ENCODE peak calls at places on chromosomes 6 and 20, in nine cellular contexts. One of them, this sample, is unnamed.

GRCh38 chr20:31605031-31605901 is at the start of gene ID1:
- DNase-seq in RPMI7951: peak
- DNase-seq in PC-3: peak
- DNase-seq in stomach: peak
- DNase-seq in T-helper 2 cell: peak
- DNase-seq in AG08395: peak
- DNase-seq in COLO829: peak
- DNase-seq in activated T-helper 1 cell treated with Interleukin-2 at 50 U/mL for 16 hours: peak
- DNase-seq in HEK293T: peak
- DNase-seq in this sample: peak

GRCh38 chr20:31602779-31603441 is 2.2 kb upstream of the ID1 start:
- DNase-seq in PC-3: peak
- DNase-seq in AG08395: peak
- DNase-seq in COLO829: no peak
- DNase-seq in HEK293T: no peak
- DNase-seq in stomach: peak
- DNase-seq in activated T-helper 1 cell treated with Interleukin-2 at 50 U/mL for 16 hours: no peak
- DNase-seq in T-helper 2 cell: no peak
- DNase-seq in RPMI7951: peak
- DNase-seq in this sample: peak

GRCh38 chr6:13600036-13600435 is 15.1 kb upstream of the NOL7 start:
- DNase-seq in PC-3: no peak
- DNase-seq in stomach: no peak
- DNase-seq in RPMI7951: no peak
- DNase-seq in AG08395: no peak
- DNase-seq in T-helper 2 cell: no peak
- DNase-seq in HEK293T: no peak
- DNase-seq in COLO829: no peak
- DNase-seq in activated T-helper 1 cell treated with Interleukin-2 at 50 U/mL for 16 hours: no peak
- DNase-seq in this sample: no peak

GRCh38 chr20:50518270-50518721 is 8.1 kb downstream of the PTPN1 start:
- DNase-seq in HEK293T: no peak
- DNase-seq in stomach: no peak
- DNase-seq in COLO829: no peak
- DNase-seq in PC-3: peak
- DNase-seq in T-helper 2 cell: no peak
- DNase-seq in AG08395: no peak
- DNase-seq in RPMI7951: peak
- DNase-seq in activated T-helper 1 cell treated with Interleukin-2 at 50 U/mL for 16 hours: no peak
- DNase-seq in this sample: no peak

GRCh38 chr6:32082951-32083350 is 26.2 kb downstream of the TNXB start:
- DNase-seq in RPMI7951: peak
- DNase-seq in AG08395: peak
- DNase-seq in T-helper 2 cell: no peak
- DNase-seq in HEK293T: no peak
- DNase-seq in PC-3: peak
- DNase-seq in COLO829: no peak
- DNase-seq in activated T-helper 1 cell treated with Interleukin-2 at 50 U/mL for 16 hours: no peak
- DNase-seq in stomach: no peak
- DNase-seq in this sample: peak

GRCh38 chr6:157222201-157222981 is 100.9 kb downstream of the TMEM242 start:
- DNase-seq in T-helper 2 cell: no peak
- DNase-seq in HEK293T: no peak
- DNase-seq in stomach: no peak
- DNase-seq in PC-3: no peak
- DNase-seq in RPMI7951: no peak
- DNase-seq in activated T-helper 1 cell treated with Interleukin-2 at 50 U/mL for 16 hours: no peak
- DNase-seq in COLO829: no peak
- DNase-seq in AG08395: no peak
- DNase-seq in this sample: no peak

GRCh38 chr6:35181313-35181932 is 32.3 kb upstream of the SCUBE3 start:
- DNase-seq in stomach: no peak
- DNase-seq in COLO829: no peak
- DNase-seq in T-helper 2 cell: no peak
- DNase-seq in HEK293T: no peak
- DNase-seq in PC-3: peak
- DNase-seq in RPMI7951: peak
- DNase-seq in AG08395: peak
- DNase-seq in activated T-helper 1 cell treated with Interleukin-2 at 50 U/mL for 16 hours: no peak
- DNase-seq in this sample: peak

GRCh38 chr20:61576372-61576771 is 324.3 kb downstream of the CDH4 start:
- DNase-seq in T-helper 2 cell: no peak
- DNase-seq in PC-3: no peak
- DNase-seq in stomach: no peak
- DNase-seq in RPMI7951: no peak
- DNase-seq in HEK293T: no peak
- DNase-seq in AG08395: no peak
- DNase-seq in COLO829: no peak
- DNase-seq in activated T-helper 1 cell treated with Interleukin-2 at 50 U/mL for 16 hours: no peak
- DNase-seq in this sample: no peak

GRCh38 chr20:64044484-64045247 is 4.8 kb downstream of the SOX18 start:
- DNase-seq in COLO829: peak
- DNase-seq in HEK293T: no peak
- DNase-seq in RPMI7951: peak
- DNase-seq in stomach: no peak
- DNase-seq in T-helper 2 cell: no peak
- DNase-seq in activated T-helper 1 cell treated with Interleukin-2 at 50 U/mL for 16 hours: no peak
- DNase-seq in AG08395: peak
- DNase-seq in PC-3: peak
- DNase-seq in this sample: peak

GRCh38 chr20:24943731-24944130 is 5.3 kb upstream of the CST7 start:
- DNase-seq in activated T-helper 1 cell treated with Interleukin-2 at 50 U/mL for 16 hours: no peak
- DNase-seq in stomach: no peak
- DNase-seq in AG08395: no peak
- DNase-seq in T-helper 2 cell: no peak
- DNase-seq in RPMI7951: no peak
- DNase-seq in COLO829: no peak
- DNase-seq in HEK293T: no peak
- DNase-seq in PC-3: no peak
- DNase-seq in this sample: no peak

This sample was measured in foreskin fibroblast.